ENCODE peak calls at places on chromosomes 3 and 15, in six cellular contexts. I, J, B, A, W and F are unnamed samples. For H3K36me3 and H3K27me3, the result is how much of the 10 kb centered on the place peaks cover.

GRCh38 chr3:65548848-65549625 is 489.7 kb downstream of the MAGI1 start:
- DNase-seq in I (peak), J (no peak), B (no peak), A (no peak), W (peak), F (peak)

GRCh38 chr3:141078200-141078599 is 27.1 kb downstream of the SPSB4 start:
- DNase-seq in I (no peak), J (no peak), B (no peak), A (no peak), W (no peak), F (no peak)

GRCh38 chr15:39511000-39511914 is 69.6 kb upstream of the THBS1 start:
- DNase-seq in I (no peak), J (peak), B (peak), A (peak), W (no peak), F (no peak)

GRCh38 chr3:57227930-57228733 is 603 bp downstream of the APPL1 start:
- DNase-seq in I (peak), J (peak), B (peak), A (no peak), W (peak), F (peak)

GRCh38 chr3:78887029-78887428 is 880.8 kb downstream of the ROBO1 start:
- DNase-seq in I (no peak), J (peak), B (peak), A (no peak), W (no peak), F (no peak)

GRCh38 chr15:68492855-68493254 is 60.9 kb upstream of the ITGA11 start:
- DNase-seq in I (no peak), J (peak), B (peak), A (no peak), W (no peak), F (no peak)

GRCh38 chr3:17810759-17811158 is 68.3 kb upstream of the TBC1D5 start:
- DNase-seq in I (no peak), J (peak), B (peak), A (peak), W (no peak), F (no peak)

GRCh38 chr15:66497502-66498455 is at the start of gene SNAPC5:
- DNase-seq in I (peak), J (peak), B (peak), A (peak), W (peak), F (peak)

GRCh38 chr15:67063689-67064606 is 1.5 kb upstream of the SMAD3 start:
- DNase-seq in I (no peak), J (peak), B (peak), A (peak), W (peak), F (peak)

GRCh38 chr3:171358891-171359218 is 101.3 kb downstream of the TNIK start:
- DNase-seq in I (no peak), J (no peak), B (no peak), A (no peak), W (no peak), F (no peak)

GRCh38 chr15:41047474-41047873 is 68.6 kb downstream of the INO80 start:
- DNase-seq in I (no peak), J (no peak), B (no peak), A (no peak), W (no peak), F (no peak)

GRCh38 chr15:41056810-41057209 is 59.3 kb downstream of the INO80 start:
- DNase-seq in I (no peak), J (no peak), B (no peak), A (no peak), W (no peak), F (no peak)

GRCh38 chr15:41048397-41048796 is 67.7 kb downstream of the INO80 start:
- DNase-seq in I (no peak), J (no peak), B (no peak), A (no peak), W (no peak), F (no peak)

GRCh38 chr15:41055706-41056105 is 60.4 kb downstream of the INO80 start:
- DNase-seq in I (no peak), J (no peak), B (no peak), A (no peak), W (no peak), F (no peak)

GRCh38 chr15:41051139-41051538 is 64.9 kb downstream of the INO80 start:
- DNase-seq in I (no peak), J (no peak), B (no peak), A (no peak), W (no peak), F (no peak)
- H3K36me3 ChIP-seq in I (half or more), J (half or more), B (under half), A (under half), W (under half), F (under half)

GRCh38 chr15:36886135-36887011 is 214.0 kb downstream of the MEIS2 start:
- DNase-seq in I (no peak), J (no peak), B (no peak), A (no peak), W (no peak), F (no peak)

GRCh38 chr15:36885709-36886108 is 214.6 kb downstream of the MEIS2 start:
- DNase-seq in I (no peak), J (no peak), B (no peak), A (no peak), W (no peak), F (no peak)

GRCh38 chr15:36887214-36888017 is 212.9 kb downstream of the MEIS2 start:
- DNase-seq in I (no peak), J (peak), B (no peak), A (no peak), W (peak), F (no peak)

GRCh38 chr15:36884404-36885335 is 215.7 kb downstream of the MEIS2 start:
- DNase-seq in I (no peak), J (no peak), B (no peak), A (no peak), W (peak), F (no peak)

DNA sequence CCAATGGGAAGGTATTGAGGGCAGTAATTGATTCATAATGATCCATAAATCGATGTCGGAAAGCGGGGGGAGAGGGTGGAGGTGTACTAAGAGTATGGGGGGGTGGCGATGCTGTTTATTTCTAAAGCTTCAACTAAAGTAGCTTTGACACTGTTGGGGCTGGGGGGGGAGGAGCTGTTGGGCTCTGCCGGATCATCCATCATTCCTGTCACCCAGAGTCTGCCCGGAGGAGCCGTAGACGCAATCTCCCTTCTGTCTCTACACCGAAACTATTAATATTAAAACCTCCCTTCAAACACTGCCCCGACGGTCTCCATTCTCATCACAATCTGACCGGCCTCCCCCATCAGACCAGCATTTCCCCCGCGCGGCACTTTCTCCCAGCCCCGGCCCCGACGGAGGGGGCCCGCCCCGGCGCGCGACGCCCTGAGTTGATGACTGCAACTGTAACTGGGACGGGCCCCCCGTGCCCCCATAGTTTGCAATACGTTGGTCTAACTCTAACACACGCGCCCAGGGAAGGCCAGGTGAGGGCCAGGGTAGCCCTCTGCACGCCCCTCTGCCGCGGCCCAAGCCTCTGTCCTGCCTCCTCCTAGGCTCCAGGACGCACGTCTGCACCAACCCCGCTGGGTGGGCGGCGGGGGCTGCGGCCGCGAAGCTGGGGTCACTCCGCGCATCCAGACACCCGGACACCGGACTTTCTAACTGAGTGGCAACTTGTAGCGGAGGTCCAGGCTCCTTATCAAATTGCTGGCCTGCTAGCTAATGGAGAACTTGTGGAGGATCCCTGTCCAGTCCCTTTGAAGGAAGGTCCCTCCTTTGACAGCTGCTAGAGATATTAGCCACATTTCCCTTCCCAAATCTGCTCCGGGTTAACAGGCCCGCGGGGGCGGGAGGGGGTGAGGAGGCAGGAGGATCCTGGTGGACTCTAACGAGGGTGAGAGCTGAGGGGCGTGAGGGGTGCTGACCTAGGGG is 212.0 kb downstream of the MEIS2 start:
- DNase-seq in I (no peak), J (peak), B (no peak), A (no peak), W (peak), F (no peak)
- H3K9ac ChIP-seq in I (no peak), J (peak), B (no peak), A (no peak), W (peak), F (no peak)

DNA sequence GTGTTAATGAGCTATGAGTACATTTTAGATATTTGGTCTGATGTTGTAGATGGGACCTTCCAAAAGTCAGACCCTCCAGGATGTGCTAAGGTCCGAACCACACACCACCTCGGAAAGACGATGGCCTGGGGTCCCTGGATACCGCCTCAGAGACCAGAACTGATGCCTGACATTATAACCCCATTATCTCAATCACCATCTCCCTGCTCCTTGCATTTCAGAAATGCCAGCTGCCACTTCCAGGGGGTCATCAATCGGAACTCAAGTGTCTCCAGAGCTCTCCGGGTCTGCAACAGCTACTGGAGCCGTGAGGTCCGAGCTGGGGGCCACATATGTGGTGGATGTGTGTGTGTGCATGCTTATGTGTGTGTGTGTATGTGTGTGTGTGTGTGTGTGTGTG is 7.9 kb downstream of the DUOX1 start:
- DNase-seq in I (no peak), J (no peak), B (no peak), A (no peak), W (no peak), F (no peak)
- H3K27me3 ChIP-seq in I (under half), J (under half), B (half or more), A (under half), W (under half), F (under half)

GRCh38 chr3:111915905-111916304 is 56.8 kb downstream of the PHLDB2 start:
- DNase-seq in I (no peak), J (peak), B (no peak), A (no peak), W (no peak), F (no peak)

GRCh38 chr3:111917300-111917699 is 58.2 kb downstream of the PHLDB2 start:
- DNase-seq in I (no peak), J (peak), B (peak), A (peak), W (peak), F (no peak)

GRCh38 chr3:111911446-111911845 is 52.4 kb downstream of the PHLDB2 start:
- DNase-seq in I (no peak), J (no peak), B (no peak), A (no peak), W (no peak), F (no peak)

GRCh38 chr3:111910806-111911205 is 51.7 kb downstream of the PHLDB2 start:
- DNase-seq in I (no peak), J (peak), B (peak), A (no peak), W (no peak), F (no peak)

GRCh38 chr3:111913163-111913763 is 54.2 kb downstream of the PHLDB2 start:
- DNase-seq in I (no peak), J (no peak), B (no peak), A (no peak), W (no peak), F (no peak)
- H3K36me3 ChIP-seq in I (half or more), J (under half), B (under half), A (under half), W (under half), F (under half)

DNA sequence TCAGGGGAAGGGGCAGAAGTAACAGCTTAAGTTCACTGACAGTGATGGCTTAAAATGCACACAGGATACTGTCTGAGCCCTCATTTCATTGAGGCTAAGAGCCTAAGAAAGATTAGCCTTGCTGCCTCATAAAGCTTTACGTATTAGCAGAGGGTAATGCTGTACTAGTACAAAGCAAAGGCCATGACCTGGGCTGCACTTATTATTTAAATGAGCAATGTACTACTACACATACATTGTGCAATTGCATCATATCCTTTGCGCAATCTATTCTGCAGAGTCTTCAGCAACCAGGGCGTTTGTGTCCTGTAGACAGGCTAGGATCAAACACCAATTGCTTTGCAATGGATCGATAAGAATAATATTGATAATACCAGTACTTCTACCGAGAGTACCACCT is 221.8 kb downstream of the TPRG1 start:
- DNase-seq in I (no peak), J (no peak), B (no peak), A (peak), W (no peak), F (no peak)
- H3K9ac ChIP-seq in I (no peak), J (no peak), B (no peak), A (no peak), W (no peak), F (no peak)

GRCh38 chr15:41492597-41493204 is 973 bp upstream of the ITPKA start:
- DNase-seq in I (peak), J (no peak), B (no peak), A (no peak), W (no peak), F (no peak)
- H3K27me3 ChIP-seq in I (under half), J (under half), B (under half), A (under half), W (under half), F (under half)

GRCh38 chr3:16239082-16239770 is 25.5 kb downstream of the DPH3 start:
- DNase-seq in I (no peak), J (no peak), B (no peak), A (no peak), W (no peak), F (no peak)
- H3K36me3 ChIP-seq in I (under half), J (under half), B (under half), A (under half), W (under half), F (under half)

GRCh38 chr15:90932660-90932991 is 277 bp upstream of the HDDC3 start:
- DNase-seq in I (no peak), J (no peak), B (no peak), A (no peak), W (no peak), F (no peak)
- H3K9ac ChIP-seq in I (peak), J (peak), B (no peak), A (peak), W (no peak), F (peak)

DNA sequence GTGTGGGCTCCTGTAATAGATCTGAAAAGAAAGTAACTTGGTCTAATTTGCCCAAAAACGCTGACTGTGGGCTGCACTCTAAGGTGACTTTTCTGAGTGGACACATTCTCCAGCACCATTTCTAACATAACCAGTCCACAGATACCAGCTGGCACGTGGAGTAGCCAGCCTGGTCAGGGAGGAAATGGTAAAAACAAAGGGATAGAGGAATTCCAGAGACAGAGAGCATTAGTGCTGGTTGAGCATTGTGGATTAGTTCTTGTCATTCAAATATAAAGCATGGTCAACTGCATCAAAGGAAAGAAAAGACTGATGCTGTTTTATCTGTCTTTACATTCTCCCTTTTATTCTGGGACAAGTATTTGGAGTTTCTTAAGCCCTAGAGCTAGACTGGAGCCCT is 45.4 kb upstream of the CCDC80 start:
- DNase-seq in I (no peak), J (no peak), B (no peak), A (no peak), W (no peak), F (no peak)
- H3K27me3 ChIP-seq in I (under half), J (under half), B (under half), A (under half), W (under half), F (under half)